ENCODE peak calls at places on chromosomes 7 and 10, in six cellular contexts. Z, H, X, F, J and W are unnamed samples.

GRCh38 chr10:104253576-104254410 is 899 bp upstream of the GSTO1 start:
- DNase-seq in X (no peak), F (no peak), Z (peak), J (no peak), H (no peak), W (no peak)

GRCh38 chr10:282294-283139 is 147.3 kb downstream of the ZMYND11 start:
- DNase-seq in F (no peak), Z (peak), H (no peak), X (no peak), J (no peak), W (no peak)

GRCh38 chr10:92972066-92972870 is 88.3 kb upstream of the CYP26C1 start:
- DNase-seq in X (peak), J (peak), F (no peak), H (no peak), Z (peak), W (no peak)

GRCh38 chr10:14358886-14359573 is 28.3 kb upstream of the FRMD4A start:
- DNase-seq in Z (no peak), J (no peak), F (no peak), H (no peak), X (no peak), W (no peak)

GRCh38 chr7:16428672-16429071 is 7.3 kb upstream of the CRPPA start:
- DNase-seq in X (no peak), Z (peak), J (no peak), F (no peak), H (no peak), W (no peak)

GRCh38 chr10:8590518-8590917 is 536.0 kb downstream of the GATA3 start:
- DNase-seq in Z (no peak), H (no peak), X (no peak), J (no peak), F (no peak), W (no peak)

GRCh38 chr10:103276941-103277712 is at the start of gene INA:
- DNase-seq in Z (peak), X (no peak), F (no peak), H (no peak), J (peak), W (no peak)

GRCh38 chr10:31947144-31947926 is 18.7 kb upstream of the ARHGAP12 start:
- DNase-seq in X (no peak), Z (peak), H (no peak), F (no peak), J (peak), W (no peak)

GRCh38 chr10:100642295-100642994 is 102.9 kb upstream of the PAX2 start:
- DNase-seq in X (no peak), J (no peak), Z (no peak), H (no peak), F (no peak), W (no peak)

GRCh38 chr10:99461230-99461629 is 30.8 kb upstream of the GOT1 start:
- DNase-seq in J (no peak), F (no peak), H (no peak), Z (peak), X (no peak), W (no peak)

GRCh38 chr10:1412531-1413189 is 324.7 kb downstream of the ADARB2 start:
- DNase-seq in F (no peak), Z (no peak), J (no peak), H (no peak), X (no peak), W (no peak)

GRCh38 chr10:2225609-2226008 is 488.3 kb upstream of the ADARB2 start:
- DNase-seq in X (no peak), Z (no peak), F (no peak), H (no peak), J (no peak), W (no peak)

GRCh38 chr7:115024276-115024675 is 102.4 kb downstream of the MDFIC start:
- DNase-seq in F (no peak), H (no peak), J (no peak), Z (no peak), X (no peak), W (no peak)

GRCh38 chr10:104323085-104323484 is 15.2 kb downstream of the ITPRIP start:
- DNase-seq in Z (no peak), H (no peak), X (no peak), J (no peak), F (no peak), W (peak)

GRCh38 chr10:98307916-98308315 is 39.9 kb upstream of the LOXL4 start:
- DNase-seq in H (no peak), F (no peak), J (no peak), Z (no peak), X (no peak), W (no peak)

GRCh38 chr10:49748006-49748405 is 14.1 kb downstream of the OGDHL start:
- DNase-seq in X (no peak), F (no peak), H (no peak), J (no peak), Z (no peak), W (no peak)

GRCh38 chr7:12942599-12942998 is 255.2 kb downstream of the ARL4A start:
- DNase-seq in F (no peak), Z (no peak), X (no peak), H (no peak), J (no peak), W (no peak)

GRCh38 chr7:4361774-4362173 is 320.3 kb upstream of the FOXK1 start:
- DNase-seq in X (no peak), Z (no peak), F (no peak), H (no peak), J (peak), W (no peak)

GRCh38 chr7:44473295-44473694 is 17.2 kb downstream of the NUDCD3 start:
- DNase-seq in H (no peak), Z (peak), J (no peak), F (no peak), X (no peak), W (no peak)

GRCh38 chr10:113027574-113028392 is 77.7 kb downstream of the TCF7L2 start:
- DNase-seq in J (no peak), H (no peak), F (no peak), X (no peak), Z (no peak), W (no peak)

GRCh38 chr7:91183408-91183807 is 80.8 kb upstream of the FZD1 start:
- DNase-seq in J (no peak), Z (no peak), X (no peak), F (no peak), H (no peak), W (no peak)

GRCh38 chr10:92757066-92757716 is 67.4 kb downstream of the HHEX start:
- DNase-seq in H (peak), X (peak), J (peak), Z (peak), F (peak), W (peak)

GRCh38 chr10:3192856-3193635 is 20.5 kb upstream of the PITRM1 start:
- DNase-seq in F (no peak), Z (peak), H (peak), X (peak), J (peak), W (no peak)

GRCh38 chr7:46145412-46145811 is 224.3 kb upstream of the IGFBP3 start:
- DNase-seq in F (no peak), H (no peak), J (peak), Z (peak), X (no peak), W (no peak)

GRCh38 chr10:32065871-32066270 is 9.6 kb upstream of the KIF5B start:
- DNase-seq in F (no peak), H (no peak), X (no peak), J (no peak), Z (peak), W (no peak)

GRCh38 chr7:101911800-101912705 is 94.6 kb downstream of the CUX1 start:
- DNase-seq in J (no peak), X (peak), H (no peak), Z (peak), F (no peak), W (peak)

GRCh38 chr10:35789996-35790395 is 147.9 kb upstream of the FZD8 start:
- DNase-seq in Z (peak), F (no peak), J (no peak), H (no peak), X (no peak), W (no peak)

GRCh38 chr10:101814466-101815041 is 3.7 kb downstream of the OGA start:
- DNase-seq in H (no peak), J (no peak), Z (no peak), X (no peak), F (no peak), W (no peak)
- H3K4me3 ChIP-seq in H (peak), J (peak), Z (peak), X (no peak), F (peak), W (peak)

GRCh38 chr10:22666287-22667092 is 47.9 kb downstream of the PIP4K2A start:
- DNase-seq in F (no peak), Z (peak), J (no peak), H (no peak), X (no peak), W (no peak)

GRCh38 chr10:22669163-22669711 is 45.1 kb downstream of the PIP4K2A start:
- DNase-seq in J (no peak), Z (no peak), X (no peak), H (no peak), F (no peak), W (no peak)

GRCh38 chr10:22667093-22667480 is 47.3 kb downstream of the PIP4K2A start:
- DNase-seq in Z (no peak), F (no peak), X (no peak), J (no peak), H (no peak), W (no peak)

GRCh38 chr10:22662693-22663330 is 51.6 kb downstream of the PIP4K2A start:
- DNase-seq in H (no peak), X (no peak), F (no peak), J (no peak), Z (no peak), W (no peak)

GRCh38 chr10:22665329-22665728 is 49.0 kb downstream of the PIP4K2A start:
- DNase-seq in J (no peak), F (no peak), H (no peak), X (no peak), Z (no peak), W (no peak)
- TF ChIP-seq POLR2A in J (no peak), F (no peak), H (no peak), X (no peak), Z (no peak), W (no peak)

DNA sequence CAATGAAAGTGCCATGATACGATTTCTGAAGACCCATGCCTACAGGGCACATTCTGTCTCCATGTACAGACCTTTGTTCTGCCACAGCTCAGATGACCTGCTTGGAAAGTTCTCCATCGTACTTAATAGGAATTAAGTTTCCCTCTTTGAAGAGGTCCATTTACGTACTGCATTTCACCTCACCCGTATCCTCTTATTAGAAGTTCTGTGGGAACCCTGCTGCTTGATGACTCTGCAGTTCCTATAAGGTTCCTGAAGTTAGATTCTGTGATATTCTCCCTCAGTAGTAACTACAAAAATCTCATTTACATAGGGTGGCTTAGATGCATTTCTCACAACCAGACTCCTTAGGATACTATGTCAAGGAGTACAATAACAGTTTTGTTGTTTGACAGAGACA is 50.9 kb downstream of the MINDY3 start:
- DNase-seq in J (no peak), Z (no peak), X (no peak), H (no peak), F (no peak), W (no peak)
- H3K27ac ChIP-seq in J (no peak), Z (no peak), X (no peak), H (no peak), F (no peak), W (no peak)

GRCh38 chr7:151017953-151018420 is 6.3 kb downstream of the ATG9B start:
- DNase-seq in X (peak), Z (peak), H (peak), J (peak), F (no peak), W (no peak)

GRCh38 chr7:151019130-151019447 is 5.2 kb downstream of the ATG9B start:
- DNase-seq in H (no peak), F (no peak), Z (no peak), J (no peak), X (no peak), W (no peak)

GRCh38 chr7:151016942-151017341 is 7.4 kb downstream of the ATG9B start:
- DNase-seq in Z (no peak), X (no peak), F (no peak), H (no peak), J (no peak), W (no peak)

GRCh38 chr7:151017370-151017952 is 6.8 kb downstream of the ATG9B start:
- DNase-seq in J (no peak), H (no peak), Z (no peak), X (no peak), F (no peak), W (no peak)

GRCh38 chr7:151018421-151019129 is 5.7 kb downstream of the ATG9B start:
- DNase-seq in J (no peak), F (no peak), Z (no peak), H (no peak), X (no peak), W (no peak)
- H3K4me3 ChIP-seq in J (peak), F (peak), Z (peak), H (no peak), X (no peak), W (peak)